ENCODE peak calls at places on chromosomes 3 and 15, in four cellular contexts. Y, H, Q and C are unnamed samples.

GRCh38 chr3:9947025-9947995 is 4.9 kb downstream of the PRRT3 start:
- DNase-seq in Q (peak; percentile 83), Y (peak; percentile 81), H (peak; percentile 84), C (peak; percentile 47)

GRCh38 chr15:38226867-38227266 is 25.8 kb upstream of the SPRED1 start:
- DNase-seq in H (no peak), Q (no peak), Y (peak; percentile 52), C (no peak)

GRCh38 chr15:52078876-52079700 is 33.5 kb downstream of the BCL2L10 start:
- DNase-seq in Q (peak; percentile 88), H (peak; percentile 93), Y (peak; percentile 89), C (peak; percentile 46)

GRCh38 chr3:36956155-36956554 is 11.3 kb upstream of the TRANK1 start:
- DNase-seq in Y (no peak), Q (no peak), H (no peak), C (no peak)

GRCh38 chr3:161409069-161409468 is 37.8 kb upstream of the SPTSSB start:
- DNase-seq in Q (no peak), H (no peak), Y (no peak), C (no peak)

GRCh38 chr3:158672293-158673176 is at the start of gene LXN:
- DNase-seq in Q (peak; percentile 88), H (peak; percentile 94), Y (peak; percentile 90), C (peak; percentile 84)

GRCh38 chr3:11452988-11453847 is 181.0 kb downstream of the ATG7 start:
- DNase-seq in H (no peak), Y (no peak), Q (no peak), C (no peak)

GRCh38 chr3:50885491-50885890 is 210.8 kb downstream of the DOCK3 start:
- DNase-seq in Q (no peak), Y (no peak), H (no peak), C (no peak)

GRCh38 chr3:114406286-114406685 is 112.5 kb downstream of the TIGIT start:
- DNase-seq in Q (no peak), H (no peak), Y (no peak), C (no peak)

DNA sequence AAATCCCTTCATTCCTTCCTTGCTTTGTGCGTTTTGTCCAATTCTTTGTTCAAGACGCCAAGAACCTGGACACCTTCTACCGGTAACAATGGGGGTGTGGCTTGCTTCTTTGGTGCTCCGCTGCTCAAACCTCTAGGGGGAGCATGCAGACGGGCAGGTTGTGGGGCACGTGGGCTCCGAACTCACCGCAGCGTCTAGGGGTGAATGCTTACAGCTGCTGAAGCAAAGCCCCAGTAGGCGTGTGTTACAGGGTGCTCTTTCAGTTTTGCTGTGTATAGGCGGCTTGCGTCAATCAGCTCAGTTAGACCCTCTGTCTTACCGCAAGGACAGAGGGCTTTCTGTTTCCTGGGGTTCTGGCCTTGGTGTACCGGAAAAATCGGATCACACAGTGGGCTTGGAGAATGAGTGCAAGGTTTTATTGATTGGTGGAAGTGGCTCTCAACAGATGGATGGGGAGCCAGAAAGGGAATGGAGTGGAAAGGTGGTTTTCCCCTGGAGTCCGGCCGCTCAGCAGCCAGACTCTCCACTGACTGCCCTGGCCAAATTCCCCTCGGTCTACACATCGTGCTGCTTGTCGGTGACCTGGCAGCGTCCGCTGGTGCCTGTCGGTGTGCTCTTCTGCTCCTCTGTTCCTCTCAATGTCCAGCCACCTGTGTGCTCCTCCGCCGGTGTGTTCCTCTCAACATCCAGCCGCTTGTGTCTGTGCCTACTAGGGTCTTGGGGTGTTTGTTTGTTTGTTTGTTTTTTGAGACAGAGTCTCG is 1.2 kb upstream of the LRRC34 start:
- DNase-seq in H (peak; percentile 93), Y (peak; percentile 46), Q (no peak), C (no peak)
- H3K4me3 ChIP-seq in H (peak overlapping the region; percentile 61), Y (peak overlapping the region; percentile 66), Q (peak overlapping the region; percentile 82), C (peak overlapping the region; percentile 74)

DNA sequence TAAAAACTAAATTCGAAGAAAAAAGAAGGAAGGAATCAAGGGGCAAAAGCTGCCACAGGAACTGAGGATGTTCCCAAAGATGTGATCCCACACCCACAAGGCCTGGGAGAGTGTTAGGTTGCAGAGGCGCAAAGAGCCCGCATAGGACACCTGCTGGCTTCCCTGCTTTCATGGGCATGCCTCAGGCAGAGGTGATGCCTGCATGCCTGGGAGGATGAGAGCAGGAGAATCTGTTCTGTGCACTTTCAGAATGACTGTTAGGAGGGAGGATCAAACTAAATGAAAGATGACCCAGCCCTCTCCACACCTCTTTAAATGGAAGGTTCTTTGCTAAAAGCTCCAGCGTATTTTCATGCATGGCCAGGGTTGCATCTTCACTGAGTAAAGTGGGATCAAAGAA is 162.4 kb downstream of the PLCL2 start:
- DNase-seq in Y (no peak), Q (no peak), H (no peak), C (no peak)
- TF ChIP-seq POLR2A in Y (no peak), Q (no peak), H (no peak), C (no peak)

GRCh38 chr15:77631790-77632551 is 741 bp downstream of the LINGO1 start:
- DNase-seq in Q (no peak), H (no peak), Y (no peak), C (no peak)
- TF ChIP-seq POLR2AphosphoS5 in Q (no peak), H (no peak), Y (no peak), C (no peak)

GRCh38 chr3:148884261-148884660 is 19.2 kb downstream of the CPA3 start:
- DNase-seq in H (no peak), Y (no peak), Q (no peak), C (no peak)
- H3K4me3 ChIP-seq in H (no peak overlapping the region), Y (no peak overlapping the region), Q (no peak overlapping the region), C (no peak overlapping the region)